ENCODE peak calls at places on chromosomes 7 and 10, in five cellular contexts. P is neuronal stem cell, Y is fibroblast of lung, F is adipocyte, N is endodermal cell. M is an unnamed sample.

GRCh38 chr7:91941450-91941849 is 788 bp downstream of the AKAP9 start:
- DNase-seq in P (peak; percentile 21), Y (peak; percentile 33), F (peak; percentile 64), N (peak; percentile 65), M (peak; percentile 81)

GRCh38 chr10:43060291-43060690 is 16.6 kb upstream of the RET start:
- DNase-seq in N (no peak), P (no peak), F (no peak), Y (no peak), M (no peak)

GRCh38 chr10:72814134-72814790 is 79.3 kb upstream of the OIT3 start:
- DNase-seq in N (no peak), P (no peak), Y (peak; percentile 38), F (peak; percentile 41), M (no peak)

GRCh38 chr7:29113384-29114102 is 32.8 kb downstream of the CPVL start:
- DNase-seq in N (peak; percentile 81), P (no peak), F (peak; percentile 23), Y (peak; percentile 56), M (peak; percentile 78)

GRCh38 chr7:133197972-133198544 is 54.8 kb upstream of the EXOC4 start:
- DNase-seq in N (no peak), Y (no peak), P (no peak), F (no peak), M (no peak)

GRCh38 chr7:155741061-155741460 is 71.2 kb downstream of the SHH start:
- DNase-seq in F (no peak), N (peak; percentile 59), Y (no peak), P (no peak), M (no peak)

GRCh38 chr10:6400331-6400730 is 179.7 kb downstream of the PRKCQ start:
- DNase-seq in Y (no peak), P (no peak), F (no peak), N (no peak), M (no peak)

GRCh38 chr7:81190997-81191747 is 272.3 kb upstream of the SEMA3C start:
- DNase-seq in N (no peak), Y (peak; percentile 74), F (peak; percentile 49), P (no peak), M (no peak)

GRCh38 chr7:23185980-23186379 is 4.1 kb downstream of the NUP42 start:
- DNase-seq in F (no peak), Y (no peak), N (no peak), P (no peak), M (no peak)

GRCh38 chr7:151917791-151918311 is 38.4 kb upstream of the GALNTL5 start:
- DNase-seq in P (no peak), Y (no peak), N (no peak), F (no peak), M (no peak)

GRCh38 chr7:131438969-131439368 is 111.3 kb downstream of the MKLN1 start:
- DNase-seq in F (no peak), P (no peak), N (no peak), Y (no peak), M (no peak)

GRCh38 chr10:46270086-46270811 is 16.5 kb upstream of the ANTXRL start:
- DNase-seq in P (no peak), N (no peak), Y (no peak), F (no peak), M (no peak)

GRCh38 chr10:130905921-130906320 is 405.6 kb downstream of the TCERG1L start:
- DNase-seq in P (no peak), F (no peak), Y (no peak), N (peak; percentile 17), M (no peak)

GRCh38 chr7:26156454-26157365 is 4.7 kb downstream of the NFE2L3 start:
- DNase-seq in P (no peak), F (peak; percentile 86), N (no peak), Y (peak; percentile 97), M (no peak)

GRCh38 chr7:128155100-128155763 is 85.8 kb upstream of the LEP start:
- DNase-seq in Y (no peak), P (no peak), F (no peak), N (peak; percentile 70), M (no peak)

GRCh38 chr7:34225193-34225592 is 319.9 kb downstream of the BMPER start:
- DNase-seq in P (no peak), Y (no peak), N (peak; percentile 65), F (no peak), M (no peak)

GRCh38 chr10:80283536-80284199 is 5.8 kb downstream of the MAT1A start:
- DNase-seq in N (no peak), Y (no peak), P (no peak), F (no peak), M (no peak)

DNA sequence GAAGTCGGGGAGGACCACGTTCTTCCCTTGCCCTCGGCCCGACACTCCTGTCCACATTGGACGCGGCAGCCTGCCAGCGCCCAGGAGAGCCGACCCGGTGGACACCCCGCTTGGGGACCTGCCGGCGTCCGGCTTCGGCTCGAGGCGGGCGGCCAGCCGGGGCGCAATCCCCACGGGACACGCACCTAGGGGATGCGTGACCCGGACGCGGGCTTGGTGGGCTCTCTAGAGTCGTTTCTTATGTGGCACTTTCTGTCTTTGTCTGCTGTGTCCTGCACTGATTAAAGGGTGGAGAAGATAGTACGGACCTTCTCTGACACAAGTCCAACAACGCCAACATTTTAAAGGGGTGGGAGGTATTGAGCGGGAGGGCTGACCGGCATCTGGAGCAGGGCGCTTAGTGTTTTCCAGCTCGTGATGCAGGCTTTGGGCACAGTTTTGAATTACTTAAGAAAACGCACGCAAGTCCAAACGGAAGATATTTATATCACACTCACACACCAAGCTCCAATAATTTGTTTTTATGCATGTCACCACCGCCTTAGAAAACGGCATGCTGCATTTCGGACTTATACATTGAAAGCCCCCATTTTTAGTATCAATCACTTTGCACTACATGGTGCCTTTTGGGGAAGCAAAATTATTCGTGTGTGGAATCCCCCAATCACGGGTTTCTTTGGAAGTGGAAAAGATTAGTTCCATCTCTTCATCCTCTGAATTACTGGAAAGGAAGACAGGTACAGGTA is 3.9 kb upstream of the SPAG6 start:
- DNase-seq in P (peak; percentile 56), Y (no peak), N (no peak), F (peak; percentile 40), M (no peak)
- H3K9ac ChIP-seq in P (peak overlapping the region; percentile 88), Y (peak overlapping the region; percentile 98), N (no peak overlapping the region), F (peak overlapping the region; percentile 96), M (peak overlapping the region; percentile 81)

GRCh38 chr10:78178940-78179339 is 145.3 kb downstream of the RPS24 start:
- DNase-seq in P (no peak), N (peak; percentile 81), F (no peak), Y (peak; percentile 45), M (no peak)
- H3K9ac ChIP-seq in P (no peak overlapping the region), N (no peak overlapping the region), F (no peak overlapping the region), Y (no peak overlapping the region), M (no peak overlapping the region)

DNA sequence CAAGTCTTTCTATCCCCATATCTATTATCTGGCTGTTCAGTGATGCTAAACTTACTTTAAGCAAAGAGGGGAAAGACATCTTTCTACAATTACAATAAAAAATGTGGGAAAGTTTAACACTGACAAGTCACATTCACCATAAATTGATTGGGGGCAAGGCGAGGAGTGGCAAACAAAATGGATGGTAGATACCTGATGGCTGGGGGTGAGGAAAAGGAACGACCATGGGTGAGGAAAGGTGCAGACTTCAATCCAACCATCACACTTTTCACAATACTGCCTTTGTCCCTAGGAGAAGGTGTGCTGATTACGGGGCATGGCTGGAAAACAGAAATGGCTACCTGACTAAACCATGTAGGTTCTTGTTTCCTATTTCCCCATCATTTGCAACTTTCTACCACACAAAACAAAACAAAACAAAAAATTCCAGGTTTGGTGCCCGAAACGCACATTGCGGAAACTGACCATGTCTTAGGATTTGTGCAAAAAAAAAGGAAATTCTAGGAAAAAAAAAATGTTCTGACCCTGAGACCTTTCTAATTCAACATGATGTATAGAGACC is 3.8 kb downstream of the RELN start:
- DNase-seq in F (no peak), Y (no peak), P (no peak), N (no peak), M (no peak)
- H3K9ac ChIP-seq in F (no peak overlapping the region), Y (no peak overlapping the region), P (no peak overlapping the region), N (no peak overlapping the region), M (no peak overlapping the region)

DNA sequence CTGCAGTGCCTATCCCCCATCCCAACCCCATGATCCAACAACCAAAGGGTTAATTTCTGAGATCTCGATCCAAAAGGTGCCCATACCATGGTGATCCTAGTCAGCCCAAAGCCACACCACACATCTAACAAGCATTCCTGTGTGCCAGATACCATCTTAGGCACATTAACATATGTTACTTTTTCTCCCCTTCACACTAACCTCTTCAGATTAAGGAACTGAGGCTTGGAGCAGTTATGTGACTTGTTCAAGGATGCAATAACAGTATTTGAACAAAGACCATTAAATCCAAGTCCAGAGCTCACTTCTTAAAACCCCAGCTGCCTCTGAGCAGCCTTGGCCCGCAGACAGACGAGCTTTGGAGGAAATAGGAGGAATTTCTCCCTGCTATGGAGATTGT is 327.3 kb downstream of the KCNMA1 start:
- DNase-seq in Y (no peak), P (no peak), N (no peak), F (no peak), M (no peak)
- H3K9ac ChIP-seq in Y (no peak overlapping the region), P (no peak overlapping the region), N (no peak overlapping the region), F (no peak overlapping the region), M (no peak overlapping the region)

M was measured in Karpas-422.